ENCODE peak calls at places on chromosomes 1 and 21, in six cellular contexts. X is breast epithelium; R is neural crest cell; Y is CD4-positive, alpha-beta T cell; O is body of pancreas; G is gastrocnemius medialis. Z is an unnamed sample.

GRCh38 chr1:91569411-91570104 is 68.9 kb downstream of the CDC7 start:
- DNase-seq in X (no peak), R (no peak), Y (no peak), O (peak), G (peak), Z (no peak)

GRCh38 chr1:154454391-154455120 is 47.5 kb upstream of the TDRD10 start:
- DNase-seq in X (no peak), R (no peak), Y (no peak), O (no peak), G (no peak), Z (no peak)

GRCh38 chr1:94792473-94792875 is 27.7 kb upstream of the SLC44A3 start:
- DNase-seq in X (no peak), R (no peak), Y (no peak), O (no peak), G (no peak), Z (no peak)

GRCh38 chr1:12581179-12581578 is 36.8 kb downstream of the DHRS3 start:
- DNase-seq in X (no peak), R (no peak), Y (no peak), O (no peak), G (no peak), Z (no peak)

GRCh38 chr21:42039911-42040351 is 29.8 kb upstream of the ZBTB21 start:
- DNase-seq in X (no peak), R (no peak), Y (no peak), O (no peak), G (no peak), Z (no peak)

GRCh38 chr1:30809514-30810263 is 52.1 kb upstream of the LAPTM5 start:
- DNase-seq in X (peak), R (no peak), Y (no peak), O (no peak), G (no peak), Z (no peak)

GRCh38 chr1:32893198-32894018 is 7.1 kb downstream of the HPCA start:
- DNase-seq in X (no peak), R (peak), Y (no peak), O (no peak), G (no peak), Z (no peak)

GRCh38 chr1:154567386-154568164 is at the start of gene CHRNB2:
- DNase-seq in X (peak), R (peak), Y (peak), O (peak), G (no peak), Z (peak)

GRCh38 chr1:55833452-55834160 is 618.4 kb upstream of the USP24 start:
- DNase-seq in X (no peak), R (no peak), Y (no peak), O (no peak), G (no peak), Z (no peak)

GRCh38 chr1:64282353-64282752 is 78.9 kb downstream of the UBE2U start:
- DNase-seq in X (peak), R (no peak), Y (no peak), O (peak), G (no peak), Z (no peak)

GRCh38 chr1:37031419-37031818 is 2.9 kb downstream of the GRIK3 start:
- DNase-seq in X (no peak), R (no peak), Y (no peak), O (no peak), G (no peak), Z (no peak)

GRCh38 chr1:37032660-37033354 is 1.5 kb downstream of the GRIK3 start:
- DNase-seq in X (no peak), R (no peak), Y (no peak), O (no peak), G (no peak), Z (no peak)

GRCh38 chr1:37031871-37032270 is 2.4 kb downstream of the GRIK3 start:
- DNase-seq in X (no peak), R (no peak), Y (no peak), O (no peak), G (no peak), Z (no peak)

GRCh38 chr1:37033355-37034291 is 692 bp downstream of the GRIK3 start:
- DNase-seq in X (no peak), R (no peak), Y (no peak), O (no peak), G (no peak), Z (no peak)

GRCh38 chr1:37028981-37029617 is 5.2 kb downstream of the GRIK3 start:
- DNase-seq in X (no peak), R (no peak), Y (no peak), O (no peak), G (no peak), Z (no peak)
- TF ChIP-seq CTCF in X (no peak), R (no peak), Y (no peak), O (no peak), G (no peak), Z (peak)

DNA sequence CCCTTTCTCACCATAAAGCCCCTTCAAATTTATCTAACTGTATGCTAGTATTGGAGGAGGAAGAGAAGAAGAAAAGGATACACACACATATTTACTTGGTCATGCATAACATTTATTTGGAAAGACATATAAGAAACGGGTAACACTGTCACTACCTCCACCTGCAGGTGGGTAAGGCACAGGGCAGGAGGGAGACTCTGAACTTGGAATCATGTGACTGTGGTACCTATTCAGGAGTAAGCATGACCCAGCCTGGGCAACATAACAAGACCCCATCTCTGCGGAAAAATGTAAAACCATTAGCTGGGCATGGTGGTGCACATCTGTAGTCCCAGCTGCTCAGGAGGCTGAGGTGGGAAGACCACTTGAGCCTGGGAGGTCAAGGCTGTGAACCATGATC is 1.4 kb upstream of the PADI6 start:
- DNase-seq in X (no peak), R (no peak), Y (no peak), O (no peak), G (no peak), Z (no peak)
- TF ChIP-seq CTCF in X (no peak), R (peak), Y (no peak), O (no peak), G (no peak), Z (peak)

DNA sequence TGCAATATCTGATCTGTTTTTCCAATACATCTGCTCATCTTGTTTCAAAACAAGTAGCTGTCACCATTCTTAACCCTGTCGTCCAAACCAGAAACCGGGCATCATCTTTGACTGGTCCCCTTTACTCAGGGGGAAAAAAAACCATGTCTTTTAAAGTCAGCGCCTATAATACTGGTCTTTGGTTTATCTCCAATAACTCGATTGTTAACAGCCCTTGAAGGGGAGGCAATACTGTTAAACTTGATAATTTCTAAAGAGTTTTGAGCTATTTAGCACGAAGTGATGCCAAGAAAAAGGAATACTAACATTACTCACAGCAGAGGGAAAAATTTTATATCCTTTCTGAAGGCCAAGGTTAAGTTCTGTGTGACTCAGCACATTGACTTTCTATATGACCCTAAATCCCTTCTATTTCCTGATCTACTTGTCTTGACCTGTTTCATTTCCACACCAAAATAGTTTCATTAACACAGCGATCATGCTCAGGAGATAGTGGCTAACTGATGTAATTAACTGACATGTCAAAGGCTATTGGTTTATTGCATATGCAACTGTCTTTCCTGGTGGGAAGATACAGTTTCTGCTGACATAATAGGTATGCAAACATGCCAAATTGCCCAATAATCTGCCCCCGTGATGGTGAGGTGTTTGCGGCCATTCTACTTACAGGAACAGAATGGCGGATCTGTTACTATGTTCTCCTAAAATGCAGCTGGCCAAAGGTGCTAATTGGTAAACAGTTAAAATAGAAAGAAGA is 59.1 kb downstream of the NFIA start:
- DNase-seq in X (no peak), R (no peak), Y (no peak), O (no peak), G (peak), Z (no peak)
- TF ChIP-seq CTCF in X (no peak), R (no peak), Y (no peak), O (no peak), G (no peak), Z (no peak)

DNA sequence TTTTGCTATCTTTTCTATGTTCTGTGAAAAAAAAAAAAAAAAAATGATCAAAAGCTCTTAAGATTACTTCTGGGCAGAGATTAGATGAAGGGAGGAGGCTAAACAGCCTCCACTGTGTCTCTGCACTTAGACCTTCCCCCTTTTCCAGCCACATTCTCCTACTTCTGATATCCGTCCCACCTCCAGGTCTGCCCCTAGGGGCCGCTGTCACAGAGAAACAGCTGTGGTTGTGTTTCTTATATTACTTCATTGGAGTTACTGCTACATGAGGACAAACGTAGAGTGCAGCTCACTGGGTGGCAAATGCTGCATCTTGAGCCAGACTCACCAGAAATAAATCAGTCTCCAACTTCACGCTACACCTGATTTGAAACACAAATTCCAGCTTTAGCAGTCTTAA is 125.4 kb upstream of the PTBP2 start:
- DNase-seq in X (no peak), R (peak), Y (no peak), O (no peak), G (no peak), Z (no peak)
- TF ChIP-seq CTCF in X (peak), R (peak), Y (no peak), O (no peak), G (peak), Z (peak)

Z was measured in progenitor cell of endocrine pancreas.